ENCODE peak calls at places on chromosome 22, in nine cellular contexts. G is SK-N-SH, R is GM12878, U is endodermal cell, N is IMR-90, W is adipocyte, H is kidney, L is neuronal stem cell, D is neural progenitor cell. Z is an unnamed sample. For H3K4me1, the result is how much of the 10 kb centered on the place peaks cover.

GRCh38 chr22:23565288-23565941 is 14.7 kb downstream of the IGLL1 start:
- DNase-seq in G (peak), R (no peak), U (peak), N (no peak), W (peak), H (peak), L (peak), D (peak), Z (no peak)

GRCh38 chr22:41431656-41432055 is 14.9 kb downstream of the TOB2 start:
- DNase-seq in G (no peak), R (no peak), U (no peak), N (no peak), W (no peak), H (no peak), L (no peak), D (no peak), Z (no peak)

GRCh38 chr22:35134637-35135036 is 68.7 kb downstream of the ISX start:
- DNase-seq in G (no peak), R (no peak), U (peak), N (no peak), W (no peak), H (no peak), L (no peak), D (no peak), Z (no peak)

GRCh38 chr22:28108851-28109250 is 189.8 kb upstream of the PITPNB start:
- DNase-seq in G (no peak), R (no peak), U (no peak), N (no peak), W (no peak), H (no peak), L (no peak), D (no peak), Z (no peak)

GRCh38 chr22:27804683-27805297 is 3.2 kb upstream of the MN1 start:
- DNase-seq in G (peak), R (no peak), U (peak), N (peak), W (peak), H (peak), L (peak), D (peak), Z (peak)

GRCh38 chr22:40224702-40225101 is 47.0 kb downstream of the TNRC6B start:
- DNase-seq in G (no peak), R (no peak), U (no peak), N (peak), W (no peak), H (no peak), L (no peak), D (no peak), Z (no peak)

GRCh38 chr22:17135153-17135760 is 14.1 kb upstream of the TMEM121B start:
- DNase-seq in G (no peak), R (no peak), U (no peak), N (no peak), W (no peak), H (no peak), L (no peak), D (no peak), Z (no peak)

GRCh38 chr22:36461665-36462474 is 19.6 kb downstream of the TXN2 start:
- DNase-seq in G (no peak), R (no peak), U (peak), N (peak), W (peak), H (peak), L (no peak), D (no peak), Z (peak)

GRCh38 chr22:22565991-22566390 is 6.9 kb upstream of the PRAME start:
- DNase-seq in G (no peak), R (no peak), U (no peak), N (peak), W (peak), H (no peak), L (no peak), D (no peak), Z (no peak)

GRCh38 chr22:38829485-38829884 is 14.3 kb downstream of the NPTXR start:
- DNase-seq in G (no peak), R (no peak), U (no peak), N (no peak), W (peak), H (no peak), L (no peak), D (no peak), Z (no peak)

GRCh38 chr22:38864361-38865191 is 7.4 kb downstream of the CBX6 start:
- DNase-seq in G (no peak), R (no peak), U (peak), N (no peak), W (no peak), H (no peak), L (no peak), D (no peak), Z (peak)

GRCh38 chr22:36330655-36331305 is 57.0 kb downstream of the MYH9 start:
- DNase-seq in G (no peak), R (no peak), U (peak), N (peak), W (peak), H (peak), L (no peak), D (no peak), Z (peak)

GRCh38 chr22:29041408-29041807 is 20.2 kb downstream of the C22orf31 start:
- DNase-seq in G (no peak), R (no peak), U (no peak), N (peak), W (peak), H (no peak), L (no peak), D (no peak), Z (peak)

GRCh38 chr22:30843245-30843644 is 125.3 kb downstream of the MORC2 start:
- DNase-seq in G (no peak), R (no peak), U (no peak), N (no peak), W (no peak), H (no peak), L (no peak), D (no peak), Z (no peak)

GRCh38 chr22:31275576-31275975 is 16.7 kb downstream of the PIK3IP1 start:
- DNase-seq in G (no peak), R (no peak), U (no peak), N (no peak), W (no peak), H (no peak), L (no peak), D (no peak), Z (no peak)

GRCh38 chr22:35930933-35931332 is 97.7 kb downstream of the RBFOX2 start:
- DNase-seq in G (peak), R (peak), U (no peak), N (peak), W (peak), H (no peak), L (peak), D (peak), Z (peak)

GRCh38 chr22:18093661-18094060 is 15.9 kb downstream of the PEX26 start:
- DNase-seq in G (no peak), R (no peak), U (no peak), N (no peak), W (no peak), H (no peak), L (no peak), D (no peak), Z (no peak)

GRCh38 chr22:23285734-23286133 is 105.4 kb downstream of the BCR start:
- DNase-seq in G (no peak), R (no peak), U (no peak), N (peak), W (no peak), H (peak), L (no peak), D (no peak), Z (no peak)

GRCh38 chr22:36316419-36316818 is 63.5 kb downstream of the APOL1 start:
- DNase-seq in G (no peak), R (no peak), U (no peak), N (no peak), W (no peak), H (no peak), L (no peak), D (no peak), Z (no peak)

GRCh38 chr22:32050678-32051515 is 7.8 kb downstream of the SLC5A1 start:
- DNase-seq in G (no peak), R (peak), U (no peak), N (peak), W (peak), H (peak), L (no peak), D (no peak), Z (no peak)

GRCh38 chr22:37267128-37267587 is 15.2 kb upstream of the CYTH4 start:
- DNase-seq in G (peak), R (no peak), U (peak), N (no peak), W (peak), H (no peak), L (peak), D (peak), Z (peak)

GRCh38 chr22:22770280-22770871 is 117.2 kb upstream of the IGLL5 start:
- DNase-seq in G (peak), R (no peak), U (peak), N (no peak), W (peak), H (peak), L (peak), D (peak), Z (peak)

GRCh38 chr22:40250608-40251007 is 72.9 kb downstream of the TNRC6B start:
- DNase-seq in G (no peak), R (peak), U (no peak), N (no peak), W (no peak), H (no peak), L (no peak), D (no peak), Z (no peak)

GRCh38 chr22:19360300-19360792 is 68.8 kb upstream of the CLTCL1 start:
- DNase-seq in G (no peak), R (no peak), U (peak), N (no peak), W (no peak), H (no peak), L (no peak), D (no peak), Z (no peak)

GRCh38 chr22:27581688-27582087 is 219.9 kb downstream of the MN1 start:
- DNase-seq in G (no peak), R (no peak), U (no peak), N (peak), W (peak), H (peak), L (no peak), D (no peak), Z (no peak)

GRCh38 chr22:20414450-20414849 is 20.5 kb downstream of the ZNF74 start:
- DNase-seq in G (no peak), R (no peak), U (no peak), N (no peak), W (no peak), H (no peak), L (no peak), D (no peak), Z (no peak)
- H3K4me1 ChIP-seq in G (under half), R (under half), U (under half), N (under half), W (under half), H (under half), L (under half), D (under half), Z (under half)

DNA sequence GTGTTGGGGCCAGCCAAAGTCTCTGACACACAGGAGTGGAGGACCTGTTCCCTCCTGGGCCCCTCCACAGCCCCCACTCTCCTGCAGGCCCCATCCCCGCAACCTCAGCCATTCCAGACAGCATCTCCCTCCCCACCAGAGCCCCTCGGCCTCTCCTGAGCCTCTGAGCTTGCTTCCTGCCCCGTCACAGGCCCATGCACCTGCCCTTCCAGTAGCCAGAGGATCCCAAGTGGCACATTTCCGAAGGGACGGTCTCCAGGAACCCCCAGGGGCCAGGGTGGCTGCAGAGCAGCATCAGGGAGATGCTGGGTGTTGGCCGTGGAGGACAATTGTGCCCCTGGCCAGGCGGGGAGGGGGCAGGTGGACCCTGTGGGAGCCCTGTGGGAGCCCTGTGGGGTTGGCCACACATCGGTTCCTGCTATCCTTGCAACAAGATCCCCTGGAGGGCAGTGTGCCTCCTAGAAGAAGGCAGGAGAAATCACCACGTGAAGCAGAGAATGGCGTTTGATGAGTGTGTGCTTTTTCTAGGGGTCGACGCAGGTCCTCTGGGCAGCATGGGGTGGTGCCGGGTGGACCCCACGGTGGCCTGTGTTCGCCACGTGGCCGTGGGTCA is 45.3 kb upstream of the PPARA start:
- DNase-seq in G (no peak), R (no peak), U (no peak), N (no peak), W (no peak), H (no peak), L (no peak), D (no peak), Z (no peak)
- H3K9ac ChIP-seq in G (no peak), R (no peak), U (no peak), N (no peak), W (peak), H (no peak), L (no peak), D (no peak), Z (no peak)

GRCh38 chr22:26565889-26566288 is 24.0 kb downstream of the TPST2 start:
- DNase-seq in G (no peak), R (no peak), U (no peak), N (no peak), W (no peak), H (no peak), L (no peak), D (no peak), Z (no peak)

GRCh38 chr22:26566994-26567393 is 22.9 kb downstream of the TPST2 start:
- DNase-seq in G (no peak), R (no peak), U (no peak), N (no peak), W (no peak), H (no peak), L (no peak), D (no peak), Z (no peak)

GRCh38 chr22:26565181-26565580 is 24.8 kb downstream of the TPST2 start:
- DNase-seq in G (no peak), R (no peak), U (peak), N (no peak), W (no peak), H (peak), L (no peak), D (no peak), Z (no peak)

GRCh38 chr22:26568207-26568706 is 21.7 kb downstream of the TPST2 start:
- DNase-seq in G (no peak), R (no peak), U (peak), N (peak), W (no peak), H (peak), L (peak), D (peak), Z (peak)

DNA sequence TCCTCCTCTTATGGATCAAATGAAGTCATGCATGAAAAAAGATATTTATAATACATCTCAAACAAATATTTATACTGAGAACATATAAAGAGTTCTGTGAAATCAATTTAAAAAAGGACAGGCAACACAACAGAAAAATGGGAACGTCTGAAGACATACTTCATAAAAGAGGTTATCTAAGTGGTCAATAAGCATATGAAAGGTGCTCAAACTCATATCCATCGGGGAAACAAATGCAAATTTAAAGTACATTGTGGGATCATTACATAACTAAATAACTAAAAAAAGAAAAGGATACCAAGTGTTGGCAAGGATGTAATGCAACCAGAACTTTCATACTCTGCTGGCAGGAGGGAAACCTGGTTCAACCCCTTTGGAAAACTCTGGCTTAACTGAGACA is 22.3 kb downstream of the TPST2 start:
- DNase-seq in G (no peak), R (no peak), U (no peak), N (no peak), W (no peak), H (no peak), L (no peak), D (no peak), Z (no peak)
- H3K4me1 ChIP-seq in G (under half), R (under half), U (under half), N (under half), W (under half), H (under half), L (under half), D (under half), Z (under half)

GRCh38 chr22:42856179-42856864 is 751 bp downstream of the ARFGAP3 start:
- DNase-seq in G (no peak), R (no peak), U (no peak), N (peak), W (peak), H (peak), L (peak), D (peak), Z (peak)

GRCh38 chr22:42855726-42856125 is 1.3 kb downstream of the ARFGAP3 start:
- DNase-seq in G (no peak), R (no peak), U (no peak), N (no peak), W (no peak), H (no peak), L (no peak), D (no peak), Z (no peak)

GRCh38 chr22:42856865-42857704 is at the start of gene ARFGAP3:
- DNase-seq in G (peak), R (peak), U (peak), N (peak), W (peak), H (peak), L (peak), D (peak), Z (peak)

GRCh38 chr22:42855211-42855610 is 1.9 kb downstream of the ARFGAP3 start:
- DNase-seq in G (no peak), R (no peak), U (no peak), N (no peak), W (no peak), H (no peak), L (no peak), D (no peak), Z (no peak)

GRCh38 chr22:42857845-42858481 is 890 bp upstream of the ARFGAP3 start:
- DNase-seq in G (no peak), R (no peak), U (no peak), N (no peak), W (no peak), H (no peak), L (no peak), D (no peak), Z (no peak)
- H3K9ac ChIP-seq in G (no peak), R (no peak), U (no peak), N (no peak), W (no peak), H (no peak), L (no peak), D (no peak), Z (no peak)

DNA sequence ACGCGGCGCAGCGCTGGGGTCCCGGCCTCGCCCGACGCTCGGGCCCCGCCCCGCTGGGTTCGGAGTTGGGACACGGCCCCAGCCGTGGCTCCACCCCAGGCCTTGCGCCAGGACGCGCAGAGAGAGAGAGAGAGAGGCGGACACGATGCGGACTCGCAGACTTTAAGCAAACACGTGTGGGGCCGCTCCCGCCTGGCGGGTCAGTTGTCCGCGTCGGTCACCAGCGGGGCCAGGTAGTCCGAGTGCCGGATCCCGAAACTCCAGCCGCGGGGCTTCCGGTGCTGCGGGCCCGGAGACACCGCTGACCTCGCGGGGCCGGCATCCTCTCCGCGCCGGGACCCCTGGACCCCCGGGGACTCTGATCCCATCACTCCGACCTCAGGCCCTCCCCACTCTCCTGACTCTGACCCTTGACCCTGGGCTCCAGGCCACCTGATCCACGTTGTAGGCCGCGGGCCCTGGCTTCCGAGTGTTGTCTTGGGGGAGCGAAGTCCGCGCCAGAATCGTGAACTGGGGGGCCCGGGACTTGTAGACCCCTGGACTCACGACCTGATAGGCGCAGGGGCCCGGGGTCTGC is 556 bp upstream of the TYMP start:
- DNase-seq in G (no peak), R (no peak), U (peak), N (peak), W (peak), H (no peak), L (no peak), D (peak), Z (no peak)
- H3K4me1 ChIP-seq in G (under half), R (under half), U (under half), N (under half), W (under half), H (under half), L (under half), D (under half), Z (under half)

DNA sequence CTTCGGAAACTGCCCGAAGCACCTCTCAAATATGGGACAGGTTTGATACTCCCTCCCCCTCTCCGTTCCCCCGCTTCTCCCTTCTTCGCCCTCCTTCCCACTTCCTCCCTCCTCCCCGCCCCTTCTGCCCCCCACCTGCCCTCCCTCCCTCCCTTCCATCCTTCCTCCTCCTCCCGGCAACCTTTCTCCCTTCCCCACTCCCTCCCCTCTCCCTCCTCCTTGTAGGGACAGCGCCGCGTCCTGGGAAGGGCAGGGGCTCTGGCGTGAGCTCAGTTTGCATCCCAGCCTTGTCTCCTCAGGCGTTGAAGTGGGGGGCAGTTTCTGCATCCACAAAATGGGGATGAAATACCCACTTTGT is 6.1 kb upstream of the NFAM1 start:
- DNase-seq in G (no peak), R (no peak), U (peak), N (no peak), W (no peak), H (no peak), L (no peak), D (peak), Z (no peak)
- H3K9ac ChIP-seq in G (no peak), R (peak), U (no peak), N (no peak), W (no peak), H (no peak), L (peak), D (no peak), Z (no peak)

GRCh38 chr22:44703269-44703870 is 1.4 kb downstream of the PRR5 start:
- DNase-seq in G (no peak), R (no peak), U (no peak), N (no peak), W (peak), H (no peak), L (no peak), D (no peak), Z (no peak)
- H3K4me1 ChIP-seq in G (under half), R (under half), U (under half), N (under half), W (under half), H (under half), L (under half), D (under half), Z (under half)

DNA sequence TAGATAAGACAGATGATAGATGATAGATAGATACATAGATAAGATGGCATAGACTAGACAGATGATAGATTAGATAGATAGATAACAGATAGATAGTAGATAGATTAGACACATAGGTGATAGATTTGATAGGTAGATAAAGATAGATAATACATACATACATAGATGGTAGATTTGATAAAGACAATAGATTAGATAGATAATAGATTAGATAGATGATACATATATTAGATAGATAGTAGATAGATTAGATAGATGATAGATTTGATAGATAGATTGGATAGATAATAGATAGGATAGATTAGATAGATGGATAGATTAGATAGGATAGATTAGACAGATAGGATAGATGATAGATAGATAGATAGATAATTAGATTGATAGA is 327.6 kb downstream of the BRD1 start:
- DNase-seq in G (no peak), R (no peak), U (no peak), N (no peak), W (no peak), H (no peak), L (no peak), D (no peak), Z (no peak)
- H3K9ac ChIP-seq in G (no peak), R (no peak), U (no peak), N (no peak), W (no peak), H (no peak), L (no peak), D (no peak), Z (no peak)